ENCODE peak calls at places on chromosomes 13 and 19, in nine cellular contexts. H is adrenal gland, N is ovary, B is IMR-90, M is stomach, W is transverse colon, K is uterus, C is testis, G is spleen. O is an unnamed sample.

GRCh38 chr19:45156751-45157150 is 4.0 kb downstream of the NKPD1 start:
- DNase-seq in C (no peak), G (no peak), H (no peak), B (no peak), N (no peak), W (peak), K (no peak), M (peak), O (no peak)

GRCh38 chr19:41323023-41323422 is 13.1 kb downstream of the CCDC97 start:
- DNase-seq in K (peak), W (no peak), B (peak), N (peak), G (no peak), C (peak), M (no peak), H (peak), O (no peak)

GRCh38 chr19:55062735-55063491 is at the start of gene RDH13:
- DNase-seq in H (peak), C (peak), W (peak), N (peak), B (peak), M (peak), K (peak), G (peak), O (peak)

GRCh38 chr13:37226966-37227365 is 121.5 kb upstream of the CSNK1A1L start:
- DNase-seq in H (no peak), K (no peak), B (peak), C (no peak), W (no peak), G (no peak), N (no peak), M (no peak), O (no peak)

GRCh38 chr19:17883627-17884413 is 12.1 kb downstream of the SLC5A5 start:
- DNase-seq in H (no peak), M (no peak), K (no peak), C (no peak), N (no peak), W (no peak), G (no peak), B (no peak), O (no peak)

GRCh38 chr19:10643166-10643967 is 10.8 kb upstream of the ILF3 start:
- DNase-seq in K (no peak), N (no peak), H (no peak), B (no peak), C (no peak), G (no peak), W (no peak), M (no peak), O (no peak)

GRCh38 chr19:48102870-48103751 is 7.5 kb downstream of the PLA2G4C start:
- DNase-seq in K (no peak), C (peak), H (no peak), W (peak), B (peak), M (no peak), N (no peak), G (no peak), O (no peak)

GRCh38 chr19:16351133-16351809 is 26.6 kb downstream of the KLF2 start:
- DNase-seq in B (peak), K (no peak), N (no peak), W (no peak), H (no peak), M (no peak), G (no peak), C (no peak), O (no peak)

GRCh38 chr19:33240181-33240771 is 14.6 kb upstream of the SLC7A10 start:
- DNase-seq in C (no peak), K (no peak), M (no peak), G (peak), W (no peak), B (no peak), H (no peak), N (no peak), O (no peak)

GRCh38 chr19:10010247-10010691 is at the start of gene COL5A3:
- DNase-seq in M (peak), C (peak), N (peak), B (peak), K (peak), H (peak), W (peak), G (no peak), O (peak)

GRCh38 chr19:45591004-45591637 is 6.5 kb upstream of the OPA3 start:
- DNase-seq in G (peak), B (peak), M (peak), K (no peak), C (peak), W (peak), N (no peak), H (peak), O (no peak)

GRCh38 chr13:113970810-113971470 is 2.9 kb downstream of the C13orf46 start:
- DNase-seq in C (no peak), B (peak), W (peak), N (peak), M (peak), K (peak), H (no peak), G (peak), O (no peak)

GRCh38 chr13:94252209-94252608 is 227.3 kb downstream of the DCT start:
- DNase-seq in W (no peak), K (no peak), M (no peak), G (no peak), B (no peak), N (no peak), H (no peak), C (no peak), O (no peak)

GRCh38 chr19:18478545-18479311 is 40.8 kb upstream of the ISYNA1 start:
- DNase-seq in C (peak), M (peak), B (peak), K (peak), W (peak), G (peak), H (peak), N (peak), O (peak)

GRCh38 chr19:16226184-16226591 is 28.5 kb downstream of the AP1M1 start:
- DNase-seq in M (no peak), N (no peak), G (no peak), H (peak), W (no peak), K (no peak), B (no peak), C (no peak), O (no peak)

GRCh38 chr13:23903906-23904280 is 6.6 kb upstream of the C1QTNF9B start:
- DNase-seq in M (no peak), G (no peak), H (no peak), K (no peak), N (no peak), C (no peak), B (no peak), W (no peak), O (no peak)

GRCh38 chr19:41872775-41873647 is 4.1 kb upstream of the CD79A start:
- DNase-seq in W (peak), H (peak), B (peak), C (peak), K (no peak), M (peak), G (peak), N (peak), O (peak)

GRCh38 chr13:62626771-62627170 is 1211.1 kb upstream of the PCDH20 start:
- DNase-seq in C (peak), N (no peak), G (no peak), W (no peak), K (no peak), H (no peak), M (no peak), B (no peak), O (no peak)

GRCh38 chr13:114087430-114087829 is 45.0 kb downstream of the RASA3 start:
- DNase-seq in W (no peak), C (no peak), K (no peak), M (peak), N (peak), B (no peak), G (no peak), H (peak), O (no peak)

GRCh38 chr19:39296055-39296645 is at the start of gene IFNL1:
- DNase-seq in W (no peak), K (no peak), M (peak), G (peak), B (no peak), N (no peak), C (no peak), H (no peak), O (no peak)

GRCh38 chr13:46571189-46571901 is 18.4 kb downstream of the LRCH1 start:
- DNase-seq in G (no peak), B (peak), H (no peak), K (no peak), W (no peak), C (no peak), N (no peak), M (no peak), O (no peak)

GRCh38 chr19:6464070-6464873 is at the start of gene CRB3:
- DNase-seq in G (peak), K (no peak), H (no peak), N (peak), B (no peak), M (peak), C (peak), W (peak), O (peak)

GRCh38 chr13:101308247-101309013 is 107.9 kb downstream of the NALCN start:
- DNase-seq in K (no peak), G (no peak), M (no peak), B (no peak), N (no peak), H (no peak), W (no peak), C (no peak), O (no peak)

GRCh38 chr13:91292630-91293221 is 54.8 kb upstream of the MIR17HG start:
- DNase-seq in B (no peak), C (no peak), H (no peak), G (no peak), K (no peak), N (no peak), M (no peak), W (no peak), O (no peak)

GRCh38 chr13:44842158-44842557 is 147.1 kb downstream of the NUFIP1 start:
- DNase-seq in B (peak), G (no peak), H (no peak), M (no peak), C (no peak), N (no peak), K (no peak), W (no peak), O (no peak)

GRCh38 chr19:53865523-53865917 is 2.2 kb upstream of the MYADM start:
- DNase-seq in M (no peak), G (no peak), C (no peak), H (no peak), B (no peak), K (no peak), W (no peak), N (no peak), O (no peak)

GRCh38 chr13:110443633-110444225 is 117.8 kb downstream of the RAB20 start:
- DNase-seq in G (no peak), K (peak), C (no peak), W (no peak), B (no peak), N (no peak), M (no peak), H (peak), O (no peak)

GRCh38 chr13:110438211-110438610 is 123.3 kb downstream of the RAB20 start:
- DNase-seq in G (no peak), K (no peak), H (peak), M (no peak), B (no peak), N (no peak), C (no peak), W (no peak), O (no peak)

GRCh38 chr13:110438776-110439175 is 122.7 kb downstream of the RAB20 start:
- DNase-seq in N (no peak), K (no peak), C (no peak), B (no peak), G (no peak), W (no peak), H (peak), M (no peak), O (no peak)

GRCh38 chr13:110442946-110443632 is 118.4 kb downstream of the RAB20 start:
- DNase-seq in M (no peak), C (no peak), H (peak), B (peak), G (no peak), W (no peak), K (no peak), N (no peak), O (no peak)

DNA sequence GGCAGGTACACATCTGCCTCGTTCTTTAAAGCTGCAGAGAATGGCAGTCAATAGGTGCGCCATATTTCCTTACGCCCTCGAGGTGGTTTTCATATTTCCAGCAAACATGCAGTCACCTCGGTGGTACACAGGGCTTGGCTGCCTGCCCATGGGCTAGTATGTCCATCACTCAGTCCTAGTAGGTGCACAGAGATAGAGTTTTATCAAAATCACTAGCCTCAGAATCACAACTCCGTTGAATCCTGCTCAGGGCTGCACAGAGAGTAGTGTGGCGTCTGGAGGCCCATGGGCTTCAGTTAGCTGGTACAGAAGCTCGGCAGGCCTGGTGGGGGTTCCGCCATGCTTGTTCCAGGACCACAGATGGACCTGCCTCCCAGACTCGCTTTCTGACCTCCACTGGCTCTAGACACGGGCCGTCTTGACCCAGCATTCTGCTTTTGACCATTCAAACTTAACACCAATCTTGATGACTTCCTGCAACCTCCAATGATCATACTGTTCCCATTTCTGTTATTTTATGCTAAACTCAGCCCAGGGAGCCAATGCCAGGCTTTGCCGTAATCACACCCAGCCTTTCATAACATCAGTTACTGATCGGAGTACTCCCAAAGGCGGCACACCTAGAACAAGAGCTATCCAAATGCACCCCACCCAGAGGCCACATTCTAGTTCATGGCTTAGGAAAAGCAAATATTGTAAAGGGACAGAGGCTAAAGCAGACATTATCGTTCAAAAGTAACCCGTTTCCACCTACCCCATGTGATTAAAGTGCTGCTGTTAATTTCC is 120.4 kb downstream of the RAB20 start:
- DNase-seq in N (no peak), C (no peak), H (peak), W (peak), M (no peak), G (no peak), B (no peak), K (no peak), O (no peak)
- H3K27ac ChIP-seq in N (no peak), C (no peak), H (no peak), W (peak), M (no peak), G (no peak), B (no peak), K (no peak), O (no peak)

GRCh38 chr19:19543101-19543500 is 5.0 kb downstream of the CILP2 start:
- DNase-seq in K (no peak), W (no peak), C (no peak), B (no peak), G (no peak), H (no peak), N (no peak), M (no peak), O (no peak)
- TF ChIP-seq CTCF in K (no peak), W (no peak), C (no peak), B (no peak), G (no peak), H (no peak), N (no peak), M (no peak), O (no peak)

GRCh38 chr13:42990147-42990990 is 1.7 kb downstream of the EPSTI1 start:
- DNase-seq in B (peak), N (no peak), C (no peak), M (no peak), G (no peak), K (no peak), H (no peak), W (no peak), O (no peak)

GRCh38 chr13:42990991-42991891 is 800 bp downstream of the EPSTI1 start:
- DNase-seq in B (no peak), N (no peak), C (no peak), H (no peak), G (peak), K (no peak), W (no peak), M (no peak), O (no peak)

GRCh38 chr13:42994878-42995277 is 2.8 kb upstream of the EPSTI1 start:
- DNase-seq in G (no peak), K (no peak), M (no peak), N (no peak), H (no peak), C (no peak), W (no peak), B (no peak), O (no peak)

GRCh38 chr13:42992585-42993122 is 613 bp upstream of the EPSTI1 start:
- DNase-seq in N (no peak), M (no peak), B (no peak), H (no peak), C (no peak), K (no peak), W (no peak), G (no peak), O (no peak)

GRCh38 chr13:42991892-42992584 is at the start of gene EPSTI1:
- DNase-seq in W (peak), B (peak), M (peak), N (peak), K (peak), H (peak), C (peak), G (peak), O (peak)
- TF ChIP-seq POLR2A in W (peak), B (no peak), M (no peak), N (no peak), K (no peak), H (peak), C (no peak), G (no peak), O (peak)

GRCh38 chr13:50130686-50131051 is 115.4 kb downstream of the KCNRG start:
- DNase-seq in K (no peak), G (peak), B (peak), W (peak), C (no peak), H (no peak), M (no peak), N (peak), O (peak)
- H3K27ac ChIP-seq in K (peak), G (no peak), B (peak), W (peak), C (peak), H (no peak), M (peak), N (no peak), O (peak)

GRCh38 chr13:20658451-20658850 is 45.0 kb upstream of the IL17D start:
- DNase-seq in G (no peak), H (no peak), N (no peak), C (no peak), B (no peak), M (no peak), K (no peak), W (no peak), O (no peak)
- TF ChIP-seq CTCF in G (no peak), H (no peak), N (no peak), C (no peak), B (no peak), M (no peak), K (no peak), W (no peak), O (no peak)

DNA sequence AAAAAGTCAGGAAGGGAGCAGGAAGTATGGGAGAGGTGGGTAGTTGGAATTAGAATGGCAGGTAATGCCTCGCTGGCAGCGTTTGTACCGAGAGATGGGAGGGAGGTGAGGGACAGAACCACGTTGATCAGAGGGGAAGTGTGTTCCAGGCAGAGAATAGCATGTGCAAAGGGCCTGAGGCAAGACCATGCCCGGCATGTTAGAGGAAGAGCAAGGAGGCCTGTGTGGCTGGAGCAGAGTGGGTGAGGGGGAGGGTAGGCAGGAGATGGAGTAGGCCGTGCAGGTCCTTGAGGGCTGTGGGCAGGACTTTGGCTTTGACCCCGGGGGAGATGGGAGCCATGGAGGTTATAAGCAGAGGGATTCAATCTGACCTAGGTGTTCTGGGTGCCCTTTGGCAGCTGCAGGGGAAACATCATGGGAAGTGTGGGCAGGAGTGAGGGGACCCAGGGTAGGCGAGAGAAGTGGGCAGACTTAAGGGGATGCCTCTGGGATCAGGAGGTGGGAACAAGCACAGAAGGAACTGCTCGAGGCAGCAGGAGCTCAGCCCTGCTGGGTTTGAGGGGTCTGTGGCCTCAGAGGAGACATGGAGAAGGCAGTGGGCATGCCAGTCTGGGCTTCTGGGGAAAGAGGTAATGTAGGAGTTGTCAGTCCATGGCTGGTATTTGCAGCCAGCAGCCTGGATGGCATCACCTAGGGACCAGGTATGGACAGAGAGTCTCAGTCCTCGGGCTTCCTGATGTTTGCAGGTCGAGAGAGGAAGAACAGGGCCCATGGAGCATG is 48.8 kb downstream of the CD320 start:
- DNase-seq in N (peak), B (no peak), H (no peak), K (no peak), W (no peak), M (no peak), C (peak), G (peak), O (no peak)
- TF ChIP-seq POLR2A in N (no peak), B (no peak), H (no peak), K (no peak), W (no peak), M (no peak), C (no peak), G (no peak), O (no peak)

GRCh38 chr13:40220299-40220935 is 446.0 kb downstream of the FOXO1 start:
- DNase-seq in K (no peak), N (no peak), C (no peak), B (no peak), W (no peak), M (no peak), H (no peak), G (no peak), O (no peak)
- H3K27ac ChIP-seq in K (peak), N (peak), C (no peak), B (no peak), W (peak), M (peak), H (no peak), G (peak), O (peak)

GRCh38 chr19:35740423-35741215 is 1.6 kb downstream of the IGFLR1 start:
- DNase-seq in N (peak), K (peak), C (peak), B (peak), G (peak), H (peak), W (peak), M (peak), O (peak)
- TF ChIP-seq CTCF in N (no peak), K (no peak), C (no peak), B (peak), G (no peak), H (no peak), W (no peak), M (no peak), O (no peak)

GRCh38 chr19:1383311-1384084 is at the start of gene NDUFS7:
- DNase-seq in N (peak), H (peak), G (peak), K (peak), M (peak), W (peak), C (peak), B (peak), O (peak)
- TF ChIP-seq POLR2A in N (peak), H (peak), G (peak), K (peak), M (no peak), W (peak), C (no peak), B (peak), O (peak)

O was measured in Peyer's patch.